ENCODE peak calls at places on chromosomes 5 and 9, in five cellular contexts. R is fibroblast of mammary gland, A is fibroblast of lung, U is Peyer's patch, Y is AG04449. I is an unnamed sample.

GRCh38 chr9:70593241-70593640 is 178.8 kb upstream of the KLF9 start:
- DNase-seq in A (no peak), Y (no peak), R (no peak), U (no peak), I (no peak)

GRCh38 chr9:125766468-125767221 is 19.5 kb downstream of the PBX3 start:
- DNase-seq in Y (no peak), U (no peak), A (no peak), R (no peak), I (no peak)

GRCh38 chr9:105053209-105053652 is 125.3 kb upstream of the ABCA1 start:
- DNase-seq in R (peak), Y (no peak), A (peak), U (no peak), I (peak)

GRCh38 chr9:3525088-3525835 is 539 bp downstream of the RFX3 start:
- DNase-seq in R (no peak), U (peak), A (no peak), Y (no peak), I (no peak)

GRCh38 chr5:179836225-179837019 is 15.7 kb downstream of the SQSTM1 start:
- DNase-seq in A (peak), Y (no peak), R (peak), U (peak), I (peak)

GRCh38 chr5:59798862-59799667 is 94.5 kb downstream of the PDE4D start:
- DNase-seq in A (peak), Y (no peak), U (no peak), R (peak), I (no peak)

GRCh38 chr9:6873862-6874261 is 116.1 kb downstream of the KDM4C start:
- DNase-seq in U (no peak), Y (no peak), A (peak), R (peak), I (no peak)

GRCh38 chr5:199821-200645 is 8.7 kb downstream of the LRRC14B start:
- DNase-seq in R (no peak), Y (no peak), A (no peak), U (peak), I (no peak)

GRCh38 chr5:59212596-59212995 is 629.7 kb downstream of the RAB3C start:
- DNase-seq in R (no peak), A (no peak), U (no peak), Y (no peak), I (no peak)

GRCh38 chr5:154059039-154059430 is 20.3 kb downstream of the MFAP3 start:
- DNase-seq in Y (no peak), R (no peak), A (no peak), U (no peak), I (no peak)

GRCh38 chr5:173311818-173312585 is 16.2 kb downstream of the STC2 start:
- DNase-seq in U (no peak), Y (no peak), A (no peak), R (no peak), I (no peak)

GRCh38 chr5:168686837-168687236 is 107.7 kb upstream of the PANK3 start:
- DNase-seq in U (no peak), Y (no peak), A (no peak), R (no peak), I (no peak)

GRCh38 chr5:103624035-103624461 is 61.5 kb upstream of the NUDT12 start:
- DNase-seq in Y (peak), R (peak), U (no peak), A (peak), I (no peak)

GRCh38 chr5:178347956-178348355 is 115.4 kb upstream of the PHYKPL start:
- DNase-seq in U (no peak), R (no peak), A (no peak), Y (no peak), I (no peak)

GRCh38 chr5:54259090-54259489 is 51.3 kb downstream of the ARL15 start:
- DNase-seq in A (peak), Y (no peak), R (peak), U (no peak), I (no peak)

GRCh38 chr5:157471709-157472108 is 11.7 kb downstream of the NIPAL4 start:
- DNase-seq in U (no peak), Y (no peak), A (peak), R (peak), I (no peak)

GRCh38 chr5:93649234-93649900 is 66.3 kb downstream of the NR2F1 start:
- DNase-seq in R (no peak), A (no peak), U (no peak), Y (no peak), I (no peak)

GRCh38 chr5:100406640-100407039 is 128.5 kb upstream of the FAM174A start:
- DNase-seq in R (peak), Y (no peak), U (no peak), A (peak), I (no peak)

GRCh38 chr5:122458278-122458872 is 146.3 kb downstream of the SNCAIP start:
- DNase-seq in A (no peak), R (peak), Y (no peak), U (no peak), I (no peak)

GRCh38 chr9:2302606-2303005 is 287.5 kb downstream of the SMARCA2 start:
- DNase-seq in R (peak), Y (no peak), A (no peak), U (no peak), I (no peak)

GRCh38 chr5:172941067-172941516 is 18.1 kb upstream of the RPL26L1 start:
- DNase-seq in A (no peak), U (no peak), R (no peak), Y (no peak), I (no peak)

GRCh38 chr5:74326571-74327338 is 313.8 kb downstream of the ENC1 start:
- DNase-seq in Y (peak), R (peak), A (peak), U (no peak), I (no peak)

GRCh38 chr9:79719989-79720388 is 148.2 kb downstream of the TLE4 start:
- DNase-seq in R (no peak), Y (no peak), U (no peak), A (no peak), I (no peak)

GRCh38 chr5:74957906-74958305 is 91.7 kb upstream of the FAM169A start:
- DNase-seq in A (no peak), Y (no peak), R (no peak), U (no peak), I (no peak)

GRCh38 chr9:78004478-78005229 is 27.0 kb downstream of the GNAQ start:
- DNase-seq in R (no peak), Y (no peak), U (no peak), A (no peak), I (no peak)
- TF ChIP-seq CTCF in R (peak), Y (no peak), U (no peak), A (peak), I (peak)

DNA sequence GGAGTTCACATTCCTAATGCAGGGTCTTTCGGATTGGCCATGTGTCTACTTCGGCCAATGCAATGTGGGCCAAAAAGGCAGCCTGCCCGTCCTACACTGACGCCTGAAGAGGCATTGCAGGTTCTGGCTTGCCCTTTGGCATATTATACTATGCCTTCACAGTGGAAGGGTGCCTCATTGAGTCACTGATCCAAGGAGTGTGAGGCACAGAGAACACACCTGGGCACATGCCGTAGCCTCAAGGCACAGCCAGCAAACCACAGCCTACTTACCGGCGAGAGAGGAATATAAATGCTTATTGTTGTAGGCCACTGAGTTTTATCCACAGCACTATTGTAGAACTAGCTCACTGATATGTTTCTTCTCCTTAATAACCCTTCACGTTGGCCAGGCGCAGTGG is 409.6 kb downstream of the GADD45G start:
- DNase-seq in Y (no peak), U (no peak), R (no peak), A (no peak), I (no peak)
- TF ChIP-seq CTCF in Y (no peak), U (no peak), R (no peak), A (no peak), I (no peak)

DNA sequence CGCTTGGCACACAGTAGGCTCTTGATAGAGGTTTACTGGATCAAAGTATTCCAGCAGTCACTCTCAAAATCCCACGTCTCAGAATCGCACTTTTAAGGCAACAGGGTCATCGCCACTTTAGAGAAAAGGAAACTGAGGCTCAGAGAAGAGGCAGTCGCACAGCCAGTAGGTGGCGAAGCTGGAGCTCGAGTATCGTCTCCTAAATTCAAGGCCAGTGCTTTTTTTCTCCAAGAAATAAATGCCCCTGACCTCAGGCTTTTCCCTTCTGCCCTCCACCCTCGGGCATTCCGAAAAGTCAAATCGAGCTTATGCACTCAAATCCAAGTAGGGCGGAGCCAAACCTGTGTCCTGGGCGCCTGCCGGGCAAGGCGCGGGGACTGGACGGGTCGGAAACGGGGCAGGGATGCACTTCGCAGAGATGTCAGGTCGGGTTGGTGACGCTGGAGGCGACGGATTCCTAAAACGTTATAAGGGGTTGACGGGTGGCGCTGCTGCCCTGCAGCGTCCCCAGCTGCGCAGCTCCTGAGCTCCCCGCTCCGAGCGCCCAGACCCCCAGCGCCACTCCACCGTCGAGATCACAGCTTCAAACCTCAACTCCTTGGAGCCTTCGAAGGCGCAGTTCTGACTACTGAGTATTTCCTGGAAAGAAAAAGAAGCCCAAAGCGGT is 4.7 kb upstream of the FOXB2 start:
- DNase-seq in U (no peak), R (no peak), Y (no peak), A (no peak), I (no peak)
- TF ChIP-seq CTCF in U (no peak), R (peak), Y (peak), A (peak), I (no peak)

DNA sequence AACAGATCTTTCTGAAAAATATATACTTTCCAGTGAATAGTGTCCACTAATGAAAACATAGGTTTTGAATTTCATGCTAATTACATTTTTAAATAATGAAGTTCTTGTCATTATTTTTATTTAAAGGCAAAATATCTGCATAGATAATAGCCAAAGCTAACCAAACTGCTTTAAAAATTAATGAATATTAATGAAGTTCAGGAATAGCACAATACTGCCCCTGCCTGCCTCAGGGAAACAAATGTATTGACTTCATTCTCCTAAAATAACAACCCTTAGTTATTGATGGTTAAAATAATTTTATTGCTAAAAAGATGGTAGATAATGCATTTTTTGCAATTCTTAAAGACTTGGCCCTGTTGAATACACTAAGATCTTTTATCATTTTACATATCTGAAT is 103.6 kb upstream of the SSBP2 start:
- DNase-seq in Y (no peak), U (no peak), R (no peak), A (no peak), I (no peak)
- TF ChIP-seq CTCF in Y (no peak), U (no peak), R (peak), A (peak), I (peak)

GRCh38 chr5:31823477-31823876 is 184.5 kb downstream of the PDZD2 start:
- DNase-seq in U (no peak), A (no peak), R (no peak), Y (no peak), I (no peak)
- TF ChIP-seq CTCF in U (no peak), A (no peak), R (no peak), Y (no peak), I (no peak)

DNA sequence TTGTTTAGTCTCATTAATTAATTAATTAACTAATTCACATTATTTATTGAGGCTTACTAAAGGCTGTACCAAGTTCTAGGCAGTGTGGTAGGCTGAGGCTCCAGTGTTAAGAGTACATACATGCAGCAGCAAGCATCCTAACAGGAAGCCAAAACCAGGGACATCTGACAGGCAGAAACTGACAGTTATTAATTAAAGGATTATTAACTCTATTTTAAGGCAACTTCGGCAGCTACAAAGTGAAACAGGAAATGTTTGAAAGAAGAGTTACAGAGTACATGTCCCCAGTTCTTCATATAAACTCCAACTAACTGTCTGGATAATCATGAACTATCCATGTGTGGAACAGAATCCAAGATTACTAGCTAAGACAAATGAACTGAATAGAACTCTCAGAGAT is 39.3 kb upstream of the GABRB2 start:
- DNase-seq in A (no peak), U (no peak), R (no peak), Y (no peak), I (no peak)
- TF ChIP-seq CTCF in A (no peak), U (no peak), R (no peak), Y (no peak), I (no peak)

DNA sequence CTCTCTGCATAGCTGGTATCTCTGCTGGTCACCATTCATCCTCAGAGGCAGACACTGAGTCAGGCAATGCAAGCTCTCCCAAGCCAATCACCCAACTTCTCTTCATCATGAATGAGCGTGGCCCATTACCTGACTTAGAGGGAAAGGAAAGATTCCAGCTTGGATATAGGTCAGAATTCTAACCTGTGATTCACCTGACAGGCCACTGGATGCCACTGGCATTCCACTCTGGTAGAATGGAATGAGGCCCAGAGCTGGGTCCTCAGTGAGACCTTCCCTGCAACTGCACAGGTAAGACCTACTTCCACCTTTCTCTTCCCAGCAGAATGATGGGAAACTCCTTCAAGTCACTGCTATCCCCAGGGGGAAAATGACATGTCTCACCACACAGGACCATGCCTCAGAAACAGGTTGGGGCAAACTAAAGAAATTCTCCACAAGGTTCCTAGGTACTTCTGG is 62.1 kb downstream of the SUSD1 start:
- DNase-seq in R (no peak), Y (no peak), A (no peak), U (peak), I (no peak)
- TF ChIP-seq CTCF in R (peak), Y (peak), A (peak), U (no peak), I (peak)

GRCh38 chr5:114477816-114478330 is 116.0 kb downstream of the KCNN2 start:
- DNase-seq in Y (no peak), A (no peak), R (no peak), U (no peak), I (no peak)

GRCh38 chr5:114467729-114468128 is 105.9 kb downstream of the KCNN2 start:
- DNase-seq in U (no peak), R (no peak), Y (no peak), A (no peak), I (no peak)

GRCh38 chr5:114471529-114471928 is 109.7 kb downstream of the KCNN2 start:
- DNase-seq in A (no peak), R (no peak), U (no peak), Y (no peak), I (no peak)

GRCh38 chr5:114473541-114473940 is 111.7 kb downstream of the KCNN2 start:
- DNase-seq in A (no peak), Y (no peak), R (no peak), U (no peak), I (no peak)
- TF ChIP-seq CTCF in A (no peak), Y (no peak), R (no peak), U (no peak), I (no peak)

DNA sequence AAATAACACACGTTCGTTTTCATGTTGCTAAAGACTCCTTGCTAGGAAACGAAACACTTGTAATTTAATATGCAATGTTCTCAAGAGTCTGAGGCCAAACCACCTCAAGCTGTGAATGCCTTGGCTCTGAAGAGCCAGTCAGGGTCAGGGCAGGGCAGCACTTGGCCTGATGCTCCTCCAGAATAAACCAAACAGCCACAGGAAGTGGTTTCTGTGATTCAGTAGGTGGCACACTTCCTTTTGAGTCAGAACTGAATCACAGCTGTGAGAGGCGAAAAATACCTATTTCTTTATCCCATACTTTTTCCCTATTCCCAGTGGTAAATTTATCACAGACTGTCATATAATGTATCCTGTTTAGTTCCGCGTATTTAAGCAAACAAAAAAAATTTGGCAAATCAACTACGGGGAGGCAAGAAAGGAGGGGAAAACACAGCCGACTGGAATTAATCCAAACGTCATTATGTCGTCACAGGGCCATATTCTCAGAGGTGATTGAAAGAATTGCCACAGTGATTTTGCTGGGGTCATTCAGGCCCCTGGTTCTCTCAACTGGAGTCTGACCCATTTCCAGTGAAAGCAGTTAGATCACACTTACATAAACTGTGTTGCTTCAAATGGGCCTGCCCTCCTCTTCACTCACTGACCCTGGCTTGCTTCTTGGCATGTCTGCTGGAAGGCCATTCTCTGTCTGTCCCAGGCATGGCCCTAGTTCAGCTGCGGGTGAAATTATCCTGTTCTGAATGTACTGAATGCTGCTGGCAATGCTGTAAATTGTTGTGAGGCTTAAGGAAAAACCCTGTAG is 71.2 kb downstream of the ARRDC3 start:
- DNase-seq in A (peak), Y (peak), U (no peak), R (peak), I (peak)
- TF ChIP-seq CTCF in A (no peak), Y (no peak), U (no peak), R (no peak), I (no peak)

GRCh38 chr5:96433066-96433447 is at the start of gene PCSK1:
- DNase-seq in A (peak), U (no peak), R (peak), Y (no peak), I (no peak)

GRCh38 chr5:96439477-96440184 is 6.6 kb upstream of the PCSK1 start:
- DNase-seq in U (no peak), Y (no peak), A (no peak), R (peak), I (no peak)

GRCh38 chr5:96431376-96432244 is 1.4 kb downstream of the PCSK1 start:
- DNase-seq in R (peak), A (peak), U (no peak), Y (no peak), I (no peak)

GRCh38 chr5:96432245-96433065 is 593 bp downstream of the PCSK1 start:
- DNase-seq in A (peak), U (no peak), R (peak), Y (no peak), I (no peak)

GRCh38 chr5:96434201-96434645 is 1.2 kb upstream of the PCSK1 start:
- DNase-seq in A (peak), U (no peak), R (peak), Y (peak), I (no peak)
- TF ChIP-seq CTCF in A (no peak), U (no peak), R (no peak), Y (no peak), I (no peak)

I was measured in CD14-positive monocyte.